ENCODE peak calls at places on chromosomes 13 and 19, in seven cellular contexts. One of them, this sample, is unnamed. For H3K4me1, the result is how much of the 10 kb centered on the place peaks cover.

GRCh38 chr13:112722433-112723250 is 32.8 kb downstream of the ATP11A start:
- DNase-seq in GM23338: peak
- DNase-seq in tibial artery: no peak
- DNase-seq in lung: peak
- DNase-seq in body of pancreas: peak
- DNase-seq in naive thymus-derived CD4-positive, alpha-beta T cell: no peak
- DNase-seq in uterus: peak
- DNase-seq in this sample: peak

GRCh38 chr19:11279505-11280236 is 16.3 kb upstream of the TSPAN16 start:
- DNase-seq in GM23338: no peak
- DNase-seq in tibial artery: no peak
- DNase-seq in lung: no peak
- DNase-seq in body of pancreas: no peak
- DNase-seq in naive thymus-derived CD4-positive, alpha-beta T cell: peak
- DNase-seq in uterus: no peak
- DNase-seq in this sample: no peak

GRCh38 chr13:21060827-21061076 is 634 bp downstream of the LATS2 start:
- DNase-seq in GM23338: peak
- DNase-seq in tibial artery: no peak
- DNase-seq in lung: no peak
- DNase-seq in body of pancreas: no peak
- DNase-seq in naive thymus-derived CD4-positive, alpha-beta T cell: no peak
- DNase-seq in uterus: no peak
- DNase-seq in this sample: no peak

GRCh38 chr19:19305066-19305465 is 15.2 kb downstream of the SUGP1 start:
- DNase-seq in GM23338: no peak
- DNase-seq in tibial artery: no peak
- DNase-seq in lung: no peak
- DNase-seq in body of pancreas: no peak
- DNase-seq in naive thymus-derived CD4-positive, alpha-beta T cell: no peak
- DNase-seq in uterus: no peak
- DNase-seq in this sample: no peak

GRCh38 chr13:25473864-25474263 is 102.1 kb downstream of the ATP8A2 start:
- DNase-seq in GM23338: no peak
- DNase-seq in tibial artery: no peak
- DNase-seq in lung: no peak
- DNase-seq in body of pancreas: no peak
- DNase-seq in naive thymus-derived CD4-positive, alpha-beta T cell: no peak
- DNase-seq in uterus: no peak
- DNase-seq in this sample: no peak

GRCh38 chr13:93865235-93865634 is 614.2 kb downstream of the DCT start:
- DNase-seq in GM23338: no peak
- DNase-seq in tibial artery: no peak
- DNase-seq in lung: no peak
- DNase-seq in body of pancreas: no peak
- DNase-seq in naive thymus-derived CD4-positive, alpha-beta T cell: no peak
- DNase-seq in uterus: no peak
- DNase-seq in this sample: no peak

GRCh38 chr13:22061806-22062391 is 391.0 kb downstream of the FGF9 start:
- DNase-seq in GM23338: no peak
- DNase-seq in tibial artery: no peak
- DNase-seq in lung: no peak
- DNase-seq in body of pancreas: no peak
- DNase-seq in naive thymus-derived CD4-positive, alpha-beta T cell: peak
- DNase-seq in uterus: no peak
- DNase-seq in this sample: no peak

GRCh38 chr13:64639206-64639605 is 2590.9 kb downstream of the PCDH9 start:
- DNase-seq in GM23338: no peak
- DNase-seq in tibial artery: no peak
- DNase-seq in lung: no peak
- DNase-seq in body of pancreas: no peak
- DNase-seq in naive thymus-derived CD4-positive, alpha-beta T cell: no peak
- DNase-seq in uterus: no peak
- DNase-seq in this sample: no peak

GRCh38 chr13:59391696-59392095 is 772.0 kb downstream of the DIAPH3 start:
- DNase-seq in GM23338: peak
- DNase-seq in tibial artery: peak
- DNase-seq in lung: peak
- DNase-seq in body of pancreas: peak
- DNase-seq in naive thymus-derived CD4-positive, alpha-beta T cell: peak
- DNase-seq in uterus: no peak
- DNase-seq in this sample: peak

GRCh38 chr13:76505437-76505836 is 380.8 kb downstream of the KCTD12 start:
- DNase-seq in GM23338: no peak
- DNase-seq in tibial artery: no peak
- DNase-seq in lung: no peak
- DNase-seq in body of pancreas: no peak
- DNase-seq in naive thymus-derived CD4-positive, alpha-beta T cell: no peak
- DNase-seq in uterus: no peak
- DNase-seq in this sample: no peak

GRCh38 chr13:39895254-39895653 is 239.8 kb downstream of the COG6 start:
- DNase-seq in GM23338: no peak
- DNase-seq in tibial artery: no peak
- DNase-seq in lung: no peak
- DNase-seq in body of pancreas: no peak
- DNase-seq in naive thymus-derived CD4-positive, alpha-beta T cell: no peak
- DNase-seq in uterus: no peak
- DNase-seq in this sample: no peak

GRCh38 chr13:38685974-38686571 is 804 bp upstream of the FREM2 start:
- DNase-seq in GM23338: peak
- DNase-seq in tibial artery: no peak
- DNase-seq in lung: no peak
- DNase-seq in body of pancreas: peak
- DNase-seq in naive thymus-derived CD4-positive, alpha-beta T cell: no peak
- DNase-seq in uterus: no peak
- DNase-seq in this sample: no peak

GRCh38 chr19:48551437-48552302 is at the start of gene SULT2B1:
- DNase-seq in GM23338: no peak
- DNase-seq in tibial artery: no peak
- DNase-seq in lung: peak
- DNase-seq in body of pancreas: peak
- DNase-seq in naive thymus-derived CD4-positive, alpha-beta T cell: no peak
- DNase-seq in uterus: no peak
- DNase-seq in this sample: no peak

GRCh38 chr13:41006296-41006695 is 12.8 kb downstream of the ELF1 start:
- DNase-seq in GM23338: no peak
- DNase-seq in tibial artery: no peak
- DNase-seq in lung: no peak
- DNase-seq in body of pancreas: no peak
- DNase-seq in naive thymus-derived CD4-positive, alpha-beta T cell: no peak
- DNase-seq in uterus: no peak
- DNase-seq in this sample: no peak

GRCh38 chr13:41006951-41007350 is 12.2 kb downstream of the ELF1 start:
- DNase-seq in GM23338: no peak
- DNase-seq in tibial artery: no peak
- DNase-seq in lung: no peak
- DNase-seq in body of pancreas: no peak
- DNase-seq in naive thymus-derived CD4-positive, alpha-beta T cell: no peak
- DNase-seq in uterus: no peak
- DNase-seq in this sample: no peak

GRCh38 chr13:41005709-41006108 is 13.4 kb downstream of the ELF1 start:
- DNase-seq in GM23338: no peak
- DNase-seq in tibial artery: no peak
- DNase-seq in lung: no peak
- DNase-seq in body of pancreas: no peak
- DNase-seq in naive thymus-derived CD4-positive, alpha-beta T cell: no peak
- DNase-seq in uterus: no peak
- DNase-seq in this sample: no peak

GRCh38 chr13:41008349-41008980 is 10.7 kb downstream of the ELF1 start:
- DNase-seq in GM23338: no peak
- DNase-seq in tibial artery: no peak
- DNase-seq in lung: no peak
- DNase-seq in body of pancreas: no peak
- DNase-seq in naive thymus-derived CD4-positive, alpha-beta T cell: no peak
- DNase-seq in uterus: no peak
- DNase-seq in this sample: no peak

DNA sequence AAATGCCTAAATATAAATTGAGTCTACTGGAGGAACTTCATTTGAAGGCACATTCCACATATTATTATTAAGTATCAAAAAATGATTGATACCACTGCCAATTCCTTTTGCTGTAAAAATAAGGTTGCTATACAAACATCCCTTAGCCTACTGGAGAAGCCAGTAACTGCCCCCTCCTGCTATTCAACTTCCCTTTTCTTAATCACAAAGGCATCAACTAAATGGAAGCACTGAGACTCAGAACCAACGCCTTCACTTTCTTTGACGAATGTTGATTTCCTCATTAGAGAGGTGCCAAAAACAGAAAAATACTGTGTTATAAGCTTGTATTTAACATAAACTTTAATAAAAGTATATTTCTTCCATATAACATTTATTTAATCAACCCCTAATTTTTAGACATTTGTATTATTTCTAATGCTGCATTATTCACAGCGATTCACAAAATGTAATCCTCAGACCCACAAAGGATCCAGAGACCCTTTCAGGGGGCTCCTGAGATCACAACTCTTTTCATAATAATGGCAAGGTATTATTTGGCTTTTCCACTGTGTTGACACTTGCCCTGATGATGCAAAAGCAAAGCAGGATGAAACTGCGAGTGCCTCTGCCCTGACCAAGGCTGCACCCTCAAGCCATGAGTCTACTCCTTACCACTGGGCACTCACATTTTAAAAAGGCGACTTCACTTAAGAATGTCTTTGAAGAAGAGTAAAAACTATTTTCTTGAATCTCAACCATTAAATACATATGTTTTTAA is 11.6 kb downstream of the ELF1 start:
- DNase-seq in GM23338: peak
- DNase-seq in tibial artery: no peak
- DNase-seq in lung: no peak
- DNase-seq in body of pancreas: no peak
- DNase-seq in naive thymus-derived CD4-positive, alpha-beta T cell: no peak
- DNase-seq in uterus: no peak
- DNase-seq in this sample: no peak
- H3K4me1 ChIP-seq in GM23338: under half
- H3K4me1 ChIP-seq in tibial artery: under half
- H3K4me1 ChIP-seq in lung: under half
- H3K4me1 ChIP-seq in body of pancreas: half or more
- H3K4me1 ChIP-seq in naive thymus-derived CD4-positive, alpha-beta T cell: half or more
- H3K4me1 ChIP-seq in uterus: under half
- H3K4me1 ChIP-seq in this sample: under half

GRCh38 chr19:35037716-35038622 is 3.6 kb upstream of the HPN start:
- DNase-seq in GM23338: no peak
- DNase-seq in tibial artery: peak
- DNase-seq in lung: no peak
- DNase-seq in body of pancreas: no peak
- DNase-seq in naive thymus-derived CD4-positive, alpha-beta T cell: no peak
- DNase-seq in uterus: no peak
- DNase-seq in this sample: no peak
- H3K27ac ChIP-seq in GM23338: no peak
- H3K27ac ChIP-seq in tibial artery: no peak
- H3K27ac ChIP-seq in lung: no peak
- H3K27ac ChIP-seq in body of pancreas: peak
- H3K27ac ChIP-seq in naive thymus-derived CD4-positive, alpha-beta T cell: no peak
- H3K27ac ChIP-seq in uterus: peak
- H3K27ac ChIP-seq in this sample: no peak

GRCh38 chr13:32245555-32245954 is 69.6 kb downstream of the ZAR1L start:
- DNase-seq in GM23338: no peak
- DNase-seq in tibial artery: no peak
- DNase-seq in lung: no peak
- DNase-seq in body of pancreas: no peak
- DNase-seq in naive thymus-derived CD4-positive, alpha-beta T cell: no peak
- DNase-seq in uterus: no peak
- DNase-seq in this sample: no peak

GRCh38 chr13:32252812-32253440 is 62.2 kb downstream of the ZAR1L start:
- DNase-seq in GM23338: no peak
- DNase-seq in tibial artery: no peak
- DNase-seq in lung: no peak
- DNase-seq in body of pancreas: no peak
- DNase-seq in naive thymus-derived CD4-positive, alpha-beta T cell: no peak
- DNase-seq in uterus: no peak
- DNase-seq in this sample: no peak

GRCh38 chr13:32247887-32248286 is 67.3 kb downstream of the ZAR1L start:
- DNase-seq in GM23338: no peak
- DNase-seq in tibial artery: no peak
- DNase-seq in lung: no peak
- DNase-seq in body of pancreas: no peak
- DNase-seq in naive thymus-derived CD4-positive, alpha-beta T cell: no peak
- DNase-seq in uterus: no peak
- DNase-seq in this sample: no peak

GRCh38 chr13:32246468-32246867 is 68.7 kb downstream of the ZAR1L start:
- DNase-seq in GM23338: peak
- DNase-seq in tibial artery: peak
- DNase-seq in lung: peak
- DNase-seq in body of pancreas: peak
- DNase-seq in naive thymus-derived CD4-positive, alpha-beta T cell: no peak
- DNase-seq in uterus: peak
- DNase-seq in this sample: peak

GRCh38 chr13:32248789-32249188 is 66.4 kb downstream of the ZAR1L start:
- DNase-seq in GM23338: no peak
- DNase-seq in tibial artery: no peak
- DNase-seq in lung: no peak
- DNase-seq in body of pancreas: no peak
- DNase-seq in naive thymus-derived CD4-positive, alpha-beta T cell: no peak
- DNase-seq in uterus: no peak
- DNase-seq in this sample: no peak
- H3K4me1 ChIP-seq in GM23338: under half
- H3K4me1 ChIP-seq in tibial artery: under half
- H3K4me1 ChIP-seq in lung: under half
- H3K4me1 ChIP-seq in body of pancreas: under half
- H3K4me1 ChIP-seq in naive thymus-derived CD4-positive, alpha-beta T cell: under half
- H3K4me1 ChIP-seq in uterus: under half
- H3K4me1 ChIP-seq in this sample: under half

GRCh38 chr19:31315621-31316011 is 33.6 kb downstream of the TSHZ3 start:
- DNase-seq in GM23338: no peak
- DNase-seq in tibial artery: no peak
- DNase-seq in lung: no peak
- DNase-seq in body of pancreas: no peak
- DNase-seq in naive thymus-derived CD4-positive, alpha-beta T cell: no peak
- DNase-seq in uterus: no peak
- DNase-seq in this sample: no peak

GRCh38 chr19:31314849-31315620 is 34.2 kb downstream of the TSHZ3 start:
- DNase-seq in GM23338: no peak
- DNase-seq in tibial artery: no peak
- DNase-seq in lung: no peak
- DNase-seq in body of pancreas: no peak
- DNase-seq in naive thymus-derived CD4-positive, alpha-beta T cell: no peak
- DNase-seq in uterus: no peak
- DNase-seq in this sample: no peak

GRCh38 chr19:31313291-31314030 is 35.8 kb downstream of the TSHZ3 start:
- DNase-seq in GM23338: no peak
- DNase-seq in tibial artery: no peak
- DNase-seq in lung: no peak
- DNase-seq in body of pancreas: no peak
- DNase-seq in naive thymus-derived CD4-positive, alpha-beta T cell: no peak
- DNase-seq in uterus: no peak
- DNase-seq in this sample: no peak

GRCh38 chr19:31312629-31313244 is 36.5 kb downstream of the TSHZ3 start:
- DNase-seq in GM23338: no peak
- DNase-seq in tibial artery: no peak
- DNase-seq in lung: no peak
- DNase-seq in body of pancreas: no peak
- DNase-seq in naive thymus-derived CD4-positive, alpha-beta T cell: no peak
- DNase-seq in uterus: no peak
- DNase-seq in this sample: no peak

DNA sequence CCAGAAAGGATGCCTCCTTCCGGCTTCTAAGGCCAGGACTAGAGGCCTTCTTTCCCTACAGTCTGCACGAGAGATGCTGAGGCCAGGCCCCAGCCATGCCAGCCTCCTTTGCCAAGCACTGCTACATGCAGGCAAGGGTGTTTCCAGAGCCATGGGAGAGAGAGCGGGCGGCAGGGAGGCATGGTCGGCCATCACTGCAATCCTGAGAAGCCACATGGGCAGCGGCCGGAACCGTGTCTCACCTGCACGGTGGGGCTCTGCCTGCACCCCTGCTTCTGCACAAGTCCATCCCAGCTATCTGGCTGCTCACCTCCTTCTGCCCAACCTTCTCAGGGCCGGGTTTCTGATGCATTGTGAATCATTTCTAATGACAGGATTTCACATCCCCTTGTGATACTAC is 35.1 kb downstream of the TSHZ3 start:
- DNase-seq in GM23338: no peak
- DNase-seq in tibial artery: no peak
- DNase-seq in lung: no peak
- DNase-seq in body of pancreas: no peak
- DNase-seq in naive thymus-derived CD4-positive, alpha-beta T cell: no peak
- DNase-seq in uterus: no peak
- DNase-seq in this sample: no peak
- H3K27ac ChIP-seq in GM23338: no peak
- H3K27ac ChIP-seq in tibial artery: no peak
- H3K27ac ChIP-seq in lung: no peak
- H3K27ac ChIP-seq in body of pancreas: no peak
- H3K27ac ChIP-seq in naive thymus-derived CD4-positive, alpha-beta T cell: no peak
- H3K27ac ChIP-seq in uterus: no peak
- H3K27ac ChIP-seq in this sample: no peak

This sample was measured in SJSA1.